ENCODE peak calls at places on chromosomes 7 and 10, in five cellular contexts. One of them, this sample, is unnamed.

GRCh38 chr7:106048621-106049020 is 63.5 kb downstream of the SYPL1 start:
- DNase-seq in testis: no peak
- DNase-seq in fibroblast of pulmonary artery: no peak
- DNase-seq in astrocyte of the spinal cord: no peak
- DNase-seq in IMR-90: no peak
- DNase-seq in this sample: peak

GRCh38 chr10:3887885-3888476 is 103.0 kb upstream of the KLF6 start:
- DNase-seq in testis: peak
- DNase-seq in fibroblast of pulmonary artery: peak
- DNase-seq in astrocyte of the spinal cord: peak
- DNase-seq in IMR-90: peak
- DNase-seq in this sample: peak

GRCh38 chr10:84224411-84225028 is 824 bp downstream of the LRIT2 start:
- DNase-seq in testis: no peak
- DNase-seq in fibroblast of pulmonary artery: no peak
- DNase-seq in astrocyte of the spinal cord: no peak
- DNase-seq in IMR-90: no peak
- DNase-seq in this sample: no peak

GRCh38 chr10:65861249-65861648 is 1064.6 kb upstream of the LRRTM3 start:
- DNase-seq in testis: no peak
- DNase-seq in fibroblast of pulmonary artery: peak
- DNase-seq in astrocyte of the spinal cord: peak
- DNase-seq in IMR-90: no peak
- DNase-seq in this sample: no peak

GRCh38 chr10:70903262-70903921 is 15.0 kb upstream of the PCBD1 start:
- DNase-seq in testis: peak
- DNase-seq in fibroblast of pulmonary artery: peak
- DNase-seq in astrocyte of the spinal cord: peak
- DNase-seq in IMR-90: peak
- DNase-seq in this sample: peak

GRCh38 chr10:131902691-131903090 is 1.9 kb downstream of the PPP2R2D start:
- DNase-seq in testis: peak
- DNase-seq in fibroblast of pulmonary artery: no peak
- DNase-seq in astrocyte of the spinal cord: no peak
- DNase-seq in IMR-90: no peak
- DNase-seq in this sample: no peak

GRCh38 chr7:11540271-11540761 is 291.7 kb downstream of the THSD7A start:
- DNase-seq in testis: no peak
- DNase-seq in fibroblast of pulmonary artery: peak
- DNase-seq in astrocyte of the spinal cord: peak
- DNase-seq in IMR-90: no peak
- DNase-seq in this sample: peak

GRCh38 chr10:86661161-86662025 is 6.9 kb upstream of the LDB3 start:
- DNase-seq in testis: peak
- DNase-seq in fibroblast of pulmonary artery: peak
- DNase-seq in astrocyte of the spinal cord: no peak
- DNase-seq in IMR-90: peak
- DNase-seq in this sample: peak

GRCh38 chr7:22464299-22464698 is 35.7 kb downstream of the STEAP1B start:
- DNase-seq in testis: no peak
- DNase-seq in fibroblast of pulmonary artery: no peak
- DNase-seq in astrocyte of the spinal cord: no peak
- DNase-seq in IMR-90: no peak
- DNase-seq in this sample: no peak

GRCh38 chr10:132368881-132369635 is 27.9 kb upstream of the PWWP2B start:
- DNase-seq in testis: no peak
- DNase-seq in fibroblast of pulmonary artery: no peak
- DNase-seq in astrocyte of the spinal cord: no peak
- DNase-seq in IMR-90: peak
- DNase-seq in this sample: peak

GRCh38 chr10:121610798-121611325 is 12.6 kb upstream of the FGFR2 start:
- DNase-seq in testis: no peak
- DNase-seq in fibroblast of pulmonary artery: no peak
- DNase-seq in astrocyte of the spinal cord: no peak
- DNase-seq in IMR-90: no peak
- DNase-seq in this sample: no peak

GRCh38 chr10:97456034-97456685 is 10.2 kb downstream of the ZDHHC16 start:
- DNase-seq in testis: no peak
- DNase-seq in fibroblast of pulmonary artery: no peak
- DNase-seq in astrocyte of the spinal cord: no peak
- DNase-seq in IMR-90: no peak
- DNase-seq in this sample: no peak

GRCh38 chr7:110573862-110574528 is 516.9 kb upstream of the LRRN3 start:
- DNase-seq in testis: no peak
- DNase-seq in fibroblast of pulmonary artery: peak
- DNase-seq in astrocyte of the spinal cord: peak
- DNase-seq in IMR-90: peak
- DNase-seq in this sample: peak

GRCh38 chr10:113882240-113882639 is 27.8 kb downstream of the NHLRC2 start:
- DNase-seq in testis: no peak
- DNase-seq in fibroblast of pulmonary artery: no peak
- DNase-seq in astrocyte of the spinal cord: no peak
- DNase-seq in IMR-90: no peak
- DNase-seq in this sample: no peak

GRCh38 chr10:101938316-101939272 is 95.0 kb upstream of the KCNIP2 start:
- DNase-seq in testis: peak
- DNase-seq in fibroblast of pulmonary artery: peak
- DNase-seq in astrocyte of the spinal cord: peak
- DNase-seq in IMR-90: peak
- DNase-seq in this sample: peak

GRCh38 chr7:84941291-84941690 is 245.6 kb downstream of the SEMA3D start:
- DNase-seq in testis: no peak
- DNase-seq in fibroblast of pulmonary artery: peak
- DNase-seq in astrocyte of the spinal cord: no peak
- DNase-seq in IMR-90: no peak
- DNase-seq in this sample: no peak

GRCh38 chr7:23468721-23469149 is 1.6 kb downstream of the IGF2BP3 start:
- DNase-seq in testis: no peak
- DNase-seq in fibroblast of pulmonary artery: no peak
- DNase-seq in astrocyte of the spinal cord: no peak
- DNase-seq in IMR-90: no peak
- DNase-seq in this sample: no peak

GRCh38 chr10:133127291-133128125 is 32.5 kb upstream of the KNDC1 start:
- DNase-seq in testis: peak
- DNase-seq in fibroblast of pulmonary artery: no peak
- DNase-seq in astrocyte of the spinal cord: no peak
- DNase-seq in IMR-90: no peak
- DNase-seq in this sample: no peak

DNA sequence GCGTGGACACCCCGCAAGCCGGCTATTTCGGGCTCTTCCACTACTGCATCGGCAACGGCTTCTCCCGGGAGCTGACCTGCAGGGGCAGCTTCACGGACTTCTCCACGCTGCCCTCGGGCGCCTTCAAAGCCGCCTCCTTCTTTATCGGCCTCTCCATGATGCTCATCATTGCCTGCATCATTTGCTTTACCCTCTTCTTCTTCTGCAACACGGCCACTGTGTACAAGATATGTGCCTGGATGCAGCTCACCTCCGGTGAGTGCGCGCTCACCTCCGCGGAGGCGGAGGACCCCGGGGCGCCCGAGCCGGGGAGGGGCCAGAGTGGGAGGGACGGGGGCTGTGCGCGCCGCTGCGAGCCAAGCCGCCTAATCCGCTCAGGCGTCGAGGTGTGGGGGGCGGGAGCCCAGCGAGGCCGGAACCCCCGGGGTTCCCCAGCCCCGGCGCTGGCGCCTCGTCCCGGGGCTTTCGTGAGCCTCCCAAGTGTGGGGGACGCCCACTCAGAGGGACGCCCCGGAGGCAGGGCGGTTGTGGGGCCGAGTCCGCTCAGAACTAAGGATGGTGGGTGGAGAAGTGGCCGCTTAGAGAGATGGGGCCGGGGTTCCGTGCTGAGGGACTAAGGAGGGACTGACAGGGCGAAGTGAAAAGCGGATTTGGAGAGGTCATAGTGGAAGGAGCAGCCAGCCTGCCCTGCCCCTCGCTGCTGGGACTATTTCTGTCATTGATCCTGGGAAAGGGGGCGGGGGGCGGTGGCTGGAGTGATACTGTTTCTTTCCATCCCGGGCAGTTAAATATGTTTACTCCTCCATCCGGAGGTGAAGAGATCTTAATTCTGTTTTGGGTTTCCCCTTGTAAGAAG is 795 bp downstream of the LHFPL3 start:
- DNase-seq in testis: peak
- DNase-seq in fibroblast of pulmonary artery: no peak
- DNase-seq in astrocyte of the spinal cord: no peak
- DNase-seq in IMR-90: no peak
- DNase-seq in this sample: peak
- H3K4me3 ChIP-seq in testis: peak
- H3K4me3 ChIP-seq in fibroblast of pulmonary artery: no peak
- H3K4me3 ChIP-seq in astrocyte of the spinal cord: peak
- H3K4me3 ChIP-seq in IMR-90: peak
- H3K4me3 ChIP-seq in this sample: no peak

DNA sequence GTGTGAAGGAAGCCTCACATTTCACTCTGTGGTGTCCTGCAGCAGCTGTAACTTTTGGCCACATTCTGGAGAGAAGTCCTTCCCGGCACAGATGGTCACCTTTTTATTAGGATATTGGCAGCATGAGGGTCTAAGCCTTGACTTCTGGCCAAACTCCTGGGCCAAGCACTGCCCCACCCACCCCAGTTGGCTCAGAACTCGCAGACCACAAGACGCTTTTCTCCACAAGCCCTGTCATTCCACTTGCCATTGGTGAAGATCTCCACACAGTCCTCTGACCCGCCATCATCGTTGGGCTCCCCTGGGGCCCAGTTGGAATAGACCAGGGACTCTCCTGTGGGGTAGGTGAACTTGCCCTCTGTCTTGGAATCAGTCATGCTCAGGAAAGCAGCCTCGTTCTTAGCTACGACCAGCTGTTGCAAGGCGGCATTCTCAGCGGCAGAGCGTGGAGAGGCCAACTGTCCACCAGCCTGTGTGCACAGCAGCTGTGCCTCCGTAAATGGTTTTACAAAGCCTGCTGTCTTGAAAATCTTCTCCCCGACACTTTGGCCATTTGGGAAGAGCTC is 11.2 kb downstream of the SFTPD start:
- DNase-seq in testis: peak
- DNase-seq in fibroblast of pulmonary artery: no peak
- DNase-seq in astrocyte of the spinal cord: no peak
- DNase-seq in IMR-90: no peak
- DNase-seq in this sample: no peak
- TF ChIP-seq CTCF in testis: no peak
- TF ChIP-seq CTCF in fibroblast of pulmonary artery: no peak
- TF ChIP-seq CTCF in astrocyte of the spinal cord: no peak
- TF ChIP-seq CTCF in IMR-90: no peak
- TF ChIP-seq CTCF in this sample: no peak

DNA sequence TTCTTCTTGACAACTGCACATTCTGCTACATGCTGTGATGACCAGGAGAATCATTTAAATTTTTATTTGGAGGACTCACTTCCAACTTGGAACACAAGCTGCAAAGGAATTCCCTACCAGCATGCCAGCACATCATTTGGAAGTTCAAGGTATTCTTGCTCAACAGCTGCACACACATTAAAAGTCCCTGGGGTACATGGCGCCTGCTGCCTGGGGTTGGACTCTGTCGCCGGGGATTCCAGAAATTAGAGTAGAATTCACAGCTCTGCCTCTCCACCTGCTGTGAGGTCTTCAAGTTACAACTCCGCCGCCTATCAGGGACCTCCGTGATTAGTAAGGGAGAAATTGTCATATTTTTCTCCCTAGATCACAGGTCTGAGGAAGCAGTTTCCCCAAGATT is 1.1 kb downstream of the ZNF32 start:
- DNase-seq in testis: no peak
- DNase-seq in fibroblast of pulmonary artery: no peak
- DNase-seq in astrocyte of the spinal cord: no peak
- DNase-seq in IMR-90: no peak
- DNase-seq in this sample: no peak
- H3K4me3 ChIP-seq in testis: no peak
- H3K4me3 ChIP-seq in fibroblast of pulmonary artery: peak
- H3K4me3 ChIP-seq in astrocyte of the spinal cord: peak
- H3K4me3 ChIP-seq in IMR-90: no peak
- H3K4me3 ChIP-seq in this sample: peak

GRCh38 chr7:142592231-142592630 is 157.0 kb upstream of the PRSS1 start:
- DNase-seq in testis: no peak
- DNase-seq in fibroblast of pulmonary artery: no peak
- DNase-seq in astrocyte of the spinal cord: no peak
- DNase-seq in IMR-90: no peak
- DNase-seq in this sample: no peak

GRCh38 chr7:142593106-142593505 is 156.2 kb upstream of the PRSS1 start:
- DNase-seq in testis: no peak
- DNase-seq in fibroblast of pulmonary artery: no peak
- DNase-seq in astrocyte of the spinal cord: no peak
- DNase-seq in IMR-90: no peak
- DNase-seq in this sample: no peak

GRCh38 chr7:142592664-142593063 is 156.6 kb upstream of the PRSS1 start:
- DNase-seq in testis: no peak
- DNase-seq in fibroblast of pulmonary artery: no peak
- DNase-seq in astrocyte of the spinal cord: no peak
- DNase-seq in IMR-90: no peak
- DNase-seq in this sample: no peak

GRCh38 chr7:142587578-142588191 is 161.6 kb upstream of the PRSS1 start:
- DNase-seq in testis: peak
- DNase-seq in fibroblast of pulmonary artery: peak
- DNase-seq in astrocyte of the spinal cord: peak
- DNase-seq in IMR-90: peak
- DNase-seq in this sample: peak

GRCh38 chr7:142590077-142590476 is 159.2 kb upstream of the PRSS1 start:
- DNase-seq in testis: no peak
- DNase-seq in fibroblast of pulmonary artery: no peak
- DNase-seq in astrocyte of the spinal cord: no peak
- DNase-seq in IMR-90: no peak
- DNase-seq in this sample: no peak
- TF ChIP-seq CTCF in testis: no peak
- TF ChIP-seq CTCF in fibroblast of pulmonary artery: no peak
- TF ChIP-seq CTCF in astrocyte of the spinal cord: no peak
- TF ChIP-seq CTCF in IMR-90: no peak
- TF ChIP-seq CTCF in this sample: no peak

GRCh38 chr7:70607281-70607680 is 524.7 kb upstream of the GALNT17 start:
- DNase-seq in testis: no peak
- DNase-seq in fibroblast of pulmonary artery: no peak
- DNase-seq in astrocyte of the spinal cord: no peak
- DNase-seq in IMR-90: no peak
- DNase-seq in this sample: no peak

GRCh38 chr7:70612811-70613210 is 519.1 kb upstream of the GALNT17 start:
- DNase-seq in testis: no peak
- DNase-seq in fibroblast of pulmonary artery: no peak
- DNase-seq in astrocyte of the spinal cord: no peak
- DNase-seq in IMR-90: no peak
- DNase-seq in this sample: no peak

DNA sequence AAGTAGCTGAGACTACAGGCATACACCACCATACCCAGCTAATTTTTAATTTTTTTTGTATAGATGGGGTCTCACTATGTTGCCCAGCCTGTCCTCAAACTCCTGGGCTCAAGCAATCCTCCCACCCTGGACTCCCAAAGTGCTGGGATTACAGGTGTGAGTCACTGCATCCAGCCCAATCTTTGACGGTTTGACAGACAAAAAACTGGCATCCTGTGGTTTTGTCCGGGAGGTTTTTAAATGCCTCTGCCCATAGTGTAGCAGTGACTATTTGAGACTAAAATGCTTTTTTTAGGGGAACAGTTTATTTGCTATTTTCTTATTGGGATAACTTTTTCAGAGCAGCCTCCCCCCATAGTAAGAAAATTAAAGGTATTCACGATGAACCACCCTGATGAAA is 523.7 kb upstream of the GALNT17 start:
- DNase-seq in testis: no peak
- DNase-seq in fibroblast of pulmonary artery: no peak
- DNase-seq in astrocyte of the spinal cord: no peak
- DNase-seq in IMR-90: no peak
- DNase-seq in this sample: no peak
- H3K4me3 ChIP-seq in testis: no peak
- H3K4me3 ChIP-seq in fibroblast of pulmonary artery: no peak
- H3K4me3 ChIP-seq in astrocyte of the spinal cord: no peak
- H3K4me3 ChIP-seq in IMR-90: no peak
- H3K4me3 ChIP-seq in this sample: no peak

GRCh38 chr7:45217358-45217757 is 59.8 kb downstream of the RAMP3 start:
- DNase-seq in testis: no peak
- DNase-seq in fibroblast of pulmonary artery: no peak
- DNase-seq in astrocyte of the spinal cord: no peak
- DNase-seq in IMR-90: no peak
- DNase-seq in this sample: no peak
- TF ChIP-seq CTCF in testis: no peak
- TF ChIP-seq CTCF in fibroblast of pulmonary artery: peak
- TF ChIP-seq CTCF in astrocyte of the spinal cord: peak
- TF ChIP-seq CTCF in IMR-90: peak
- TF ChIP-seq CTCF in this sample: peak